ENCODE peak calls at places on chromosomes 13 and 19, in ten cellular contexts. I is body of pancreas; U is stimulated activated CD4-positive, alpha-beta T cell treated with anti-CD3 and anti-CD28 coated beads, Interleukin-15, amount 100 ng/mL, for 24 hours; D is CD8-positive, alpha-beta memory T cell; K is stimulated activated CD8-positive, alpha-beta memory T cell treated with anti-CD3 and anti-CD28 coated beads, Interleukin-15, amount 100 ng/mL, for 1 hour; H is B cell; S is naive B cell; G is GM13977; C is progenitor cell of endocrine pancreas; E is NCI-H510A. L is an unnamed sample.

GRCh38 chr13:51942189-51942588 is 69.1 kb downstream of the ATP7B start:
- DNase-seq in I (no peak), U (peak), D (peak), K (no peak), H (no peak), S (no peak), G (no peak), C (no peak), E (no peak), L (peak)

GRCh38 chr13:79999601-80000000 is 341.3 kb downstream of the SPRY2 start:
- DNase-seq in I (no peak), U (no peak), D (no peak), K (no peak), H (no peak), S (no peak), G (no peak), C (no peak), E (no peak), L (no peak)

GRCh38 chr13:113083402-113084061 is 22.1 kb upstream of the F7 start:
- DNase-seq in I (no peak), U (no peak), D (no peak), K (no peak), H (no peak), S (no peak), G (no peak), C (no peak), E (no peak), L (peak)

GRCh38 chr13:48303331-48304131 is at the start of gene RB1:
- DNase-seq in I (peak), U (peak), D (peak), K (peak), H (peak), S (peak), G (peak), C (peak), E (peak), L (peak)

GRCh38 chr13:48038763-48039162 is 1.2 kb downstream of the NUDT15 start:
- DNase-seq in I (no peak), U (no peak), D (no peak), K (no peak), H (no peak), S (peak), G (peak), C (no peak), E (no peak), L (no peak)

GRCh38 chr19:17325881-17326594 is 8.6 kb downstream of the ANO8 start:
- DNase-seq in I (no peak), U (no peak), D (no peak), K (no peak), H (no peak), S (no peak), G (no peak), C (no peak), E (no peak), L (no peak)

GRCh38 chr13:99033814-99034213 is 56.0 kb upstream of the DOCK9 start:
- DNase-seq in I (no peak), U (no peak), D (peak), K (no peak), H (no peak), S (no peak), G (no peak), C (no peak), E (no peak), L (no peak)

GRCh38 chr19:18385675-18386542 is at the start of gene GDF15:
- DNase-seq in I (peak), U (peak), D (no peak), K (no peak), H (no peak), S (no peak), G (peak), C (peak), E (no peak), L (no peak)

GRCh38 chr19:13463296-13463695 is 43.0 kb downstream of the CACNA1A start:
- DNase-seq in I (no peak), U (peak), D (no peak), K (no peak), H (no peak), S (no peak), G (peak), C (peak), E (no peak), L (no peak)

GRCh38 chr13:23671902-23672301 is 101.7 kb downstream of the TNFRSF19 start:
- DNase-seq in I (no peak), U (no peak), D (no peak), K (no peak), H (no peak), S (no peak), G (no peak), C (no peak), E (no peak), L (no peak)

GRCh38 chr19:30390356-30390988 is 18.3 kb downstream of the ZNF536 start:
- DNase-seq in I (no peak), U (no peak), D (no peak), K (no peak), H (no peak), S (no peak), G (no peak), C (no peak), E (no peak), L (no peak)

GRCh38 chr13:28408235-28408848 is 86.6 kb downstream of the FLT1 start:
- DNase-seq in I (no peak), U (no peak), D (no peak), K (no peak), H (no peak), S (no peak), G (no peak), C (no peak), E (no peak), L (no peak)

GRCh38 chr19:28494466-28494865 is 718.5 kb downstream of the UQCRFS1 start:
- DNase-seq in I (no peak), U (no peak), D (no peak), K (no peak), H (no peak), S (no peak), G (no peak), C (no peak), E (no peak), L (no peak)

GRCh38 chr19:1269478-1270167 is 491 bp downstream of the CIRBP start:
- DNase-seq in I (peak), U (peak), D (peak), K (peak), H (peak), S (peak), G (peak), C (peak), E (no peak), L (peak)

GRCh38 chr13:93736909-93737308 is 510.3 kb downstream of the GPC6 start:
- DNase-seq in I (no peak), U (no peak), D (no peak), K (no peak), H (no peak), S (no peak), G (no peak), C (no peak), E (no peak), L (no peak)

GRCh38 chr13:65540064-65540635 is 1690.0 kb downstream of the PCDH9 start:
- DNase-seq in I (no peak), U (no peak), D (no peak), K (no peak), H (no peak), S (no peak), G (no peak), C (no peak), E (no peak), L (no peak)

GRCh38 chr13:78020861-78021260 is 102.2 kb upstream of the EDNRB start:
- DNase-seq in I (no peak), U (no peak), D (no peak), K (no peak), H (no peak), S (no peak), G (no peak), C (no peak), E (no peak), L (no peak)

GRCh38 chr19:4976412-4977298 is 7.7 kb downstream of the KDM4B start:
- DNase-seq in I (no peak), U (no peak), D (no peak), K (no peak), H (peak), S (peak), G (no peak), C (no peak), E (no peak), L (no peak)

GRCh38 chr13:32040052-32040642 is 8.6 kb downstream of the FRY start:
- DNase-seq in I (no peak), U (no peak), D (no peak), K (no peak), H (no peak), S (no peak), G (no peak), C (no peak), E (no peak), L (no peak)

GRCh38 chr19:48630289-48631036 is 6.7 kb downstream of the DBP start:
- DNase-seq in I (no peak), U (no peak), D (no peak), K (no peak), H (no peak), S (no peak), G (no peak), C (no peak), E (no peak), L (no peak)

GRCh38 chr19:1261863-1262686 is 7.1 kb upstream of the CIRBP start:
- DNase-seq in I (peak), U (no peak), D (peak), K (no peak), H (no peak), S (no peak), G (peak), C (no peak), E (no peak), L (no peak)

GRCh38 chr13:25905411-25906010 is 146.3 kb downstream of the SHISA2 start:
- DNase-seq in I (no peak), U (no peak), D (no peak), K (no peak), H (no peak), S (no peak), G (no peak), C (no peak), E (no peak), L (no peak)

GRCh38 chr19:2627319-2627829 is 75.1 kb downstream of the GNG7 start:
- DNase-seq in I (peak), U (peak), D (no peak), K (no peak), H (peak), S (peak), G (no peak), C (no peak), E (no peak), L (no peak)

GRCh38 chr13:70723732-70724131 is 615.5 kb upstream of the KLHL1 start:
- DNase-seq in I (no peak), U (no peak), D (no peak), K (no peak), H (no peak), S (no peak), G (no peak), C (no peak), E (no peak), L (no peak)

GRCh38 chr19:397321-397720 is 11.6 kb downstream of the C2CD4C start:
- DNase-seq in I (no peak), U (no peak), D (no peak), K (no peak), H (no peak), S (no peak), G (no peak), C (peak), E (no peak), L (no peak)

L was measured in NCI-H2107.